ENCODE peak calls at places on chromosomes 2 and 18, in four cellular contexts. D is lower lobe of right lung, J is SK-N-SH, N is astrocyte of the spinal cord. C is an unnamed sample.

GRCh38 chr2:186925514-186925913 is 76.5 kb upstream of the ZSWIM2 start:
- DNase-seq in D (no peak), N (no peak), J (no peak), C (no peak)

GRCh38 chr2:130985831-130986649 is 107.2 kb downstream of the FAM168B start:
- DNase-seq in D (no peak), N (no peak), J (no peak), C (no peak)

GRCh38 chr18:75334869-75335268 is 92.6 kb downstream of the SMIM21 start:
- DNase-seq in D (no peak), N (no peak), J (no peak), C (no peak)

GRCh38 chr2:128318776-128319456 is at the start of gene HS6ST1:
- DNase-seq in D (peak; percentile 89), N (peak; percentile 73), J (peak; percentile 98), C (peak; percentile 94)

GRCh38 chr2:141058552-141058951 is 1072.3 kb downstream of the LRP1B start:
- DNase-seq in D (no peak), N (no peak), J (no peak), C (no peak)

GRCh38 chr18:55483472-55483871 is 104.5 kb downstream of the TCF4 start:
- DNase-seq in N (no peak), D (no peak), J (no peak), C (no peak)

GRCh38 chr2:47357475-47357874 is 45.5 kb upstream of the MSH2 start:
- DNase-seq in N (peak; percentile 79), D (no peak), J (no peak), C (no peak)

GRCh38 chr18:1133541-1133940 is 228.9 kb downstream of the ADCYAP1 start:
- DNase-seq in N (no peak), D (no peak), J (no peak), C (no peak)

GRCh38 chr2:98897746-98898145 is 38.3 kb downstream of the CRACDL start:
- DNase-seq in J (no peak), N (no peak), D (no peak), C (no peak)

GRCh38 chr2:135052042-135052876 is at the start of gene RAB3GAP1:
- DNase-seq in J (peak; percentile 90), D (peak; percentile 87), N (peak; percentile 90), C (no peak)

GRCh38 chr2:8479298-8479697 is 202.6 kb upstream of the ID2 start:
- DNase-seq in J (peak; percentile 79), D (no peak), N (no peak), C (no peak)

GRCh38 chr2:177622516-177622915 is 229.9 kb downstream of the AGPS start:
- DNase-seq in D (no peak), J (no peak), N (no peak), C (no peak)

GRCh38 chr2:148391324-148391723 is 253.2 kb upstream of the EPC2 start:
- DNase-seq in D (no peak), J (no peak), N (peak; percentile 30), C (no peak)

GRCh38 chr2:222795671-222796357 is 65.0 kb upstream of the ACSL3 start:
- DNase-seq in N (no peak), D (no peak), J (no peak), C (no peak)

GRCh38 chr2:20667531-20668401 is 822 bp downstream of the GDF7 start:
- DNase-seq in N (no peak), J (peak; percentile 47), D (peak; percentile 41), C (no peak)

GRCh38 chr2:150274108-150274507 is 213.4 kb downstream of the RND3 start:
- DNase-seq in J (no peak), D (no peak), N (no peak), C (no peak)

GRCh38 chr2:95382128-95382645 is 20.3 kb upstream of the FAHD2A start:
- DNase-seq in N (no peak), J (no peak), D (no peak), C (no peak)

GRCh38 chr2:181426687-181427086 is 30.5 kb upstream of the ITGA4 start:
- DNase-seq in N (no peak), D (no peak), J (no peak), C (no peak)

GRCh38 chr18:10437837-10438236 is 16.6 kb upstream of the APCDD1 start:
- DNase-seq in N (no peak), J (no peak), D (no peak), C (no peak)

GRCh38 chr2:162581931-162582330 is 238.0 kb downstream of the GCA start:
- DNase-seq in N (no peak), J (no peak), D (no peak), C (no peak)

GRCh38 chr2:44171018-44171417 is 2.3 kb downstream of the PPM1B start:
- DNase-seq in D (no peak), N (peak; percentile 56), J (no peak), C (no peak)

GRCh38 chr2:37599688-37600525 is 71.5 kb downstream of the CDC42EP3 start:
- DNase-seq in D (peak; percentile 47), N (no peak), J (no peak), C (no peak)

GRCh38 chr2:86305195-86305975 is 32.0 kb downstream of the REEP1 start:
- DNase-seq in D (no peak), N (no peak), J (no peak), C (no peak)

GRCh38 chr2:176454893-176455810 is 185.9 kb downstream of the MTX2 start:
- DNase-seq in D (peak; percentile 78), J (peak; percentile 64), N (peak; percentile 74), C (no peak)

GRCh38 chr2:169478339-169478738 is 955 bp upstream of the BBS5 start:
- DNase-seq in N (no peak), J (no peak), D (peak; percentile 50), C (no peak)

GRCh38 chr2:28982381-28982950 is 1.4 kb downstream of the TOGARAM2 start:
- DNase-seq in J (peak; percentile 61), D (no peak), N (no peak), C (no peak)

GRCh38 chr2:241924909-241925250 is 55.4 kb downstream of the RTP5 start:
- DNase-seq in J (no peak), D (peak; percentile 33), N (no peak), C (no peak)

GRCh38 chr2:46368416-46368815 is 71.2 kb downstream of the EPAS1 start:
- DNase-seq in D (no peak), N (no peak), J (no peak), C (no peak)

GRCh38 chr2:176234216-176234615 is 35.0 kb upstream of the MTX2 start:
- DNase-seq in D (no peak), J (no peak), N (peak; percentile 11), C (no peak)

GRCh38 chr18:38718365-38718901 is 1152.8 kb upstream of the CELF4 start:
- DNase-seq in N (no peak), D (peak; percentile 32), J (no peak), C (peak; percentile 92)

GRCh38 chr18:66222174-66222573 is 381.7 kb downstream of the CDH19 start:
- DNase-seq in N (no peak), D (no peak), J (no peak), C (no peak)

GRCh38 chr18:13310286-13310685 is 91.7 kb downstream of the LDLRAD4 start:
- DNase-seq in N (no peak), J (no peak), D (no peak), C (no peak)

GRCh38 chr2:64214281-64215115 is 70.3 kb upstream of the PELI1 start:
- DNase-seq in J (no peak), D (no peak), N (peak; percentile 32), C (no peak)

GRCh38 chr18:28729321-28729720 is 552.4 kb upstream of the CDH2 start:
- DNase-seq in J (no peak), D (no peak), N (peak; percentile 58), C (no peak)

GRCh38 chr2:68951899-68952298 is 794 bp downstream of the GKN2 start:
- DNase-seq in N (no peak), D (no peak), J (no peak), C (no peak)

GRCh38 chr18:68152770-68153169 is 562.1 kb downstream of the TMX3 start:
- DNase-seq in N (no peak), D (no peak), J (no peak), C (peak; percentile 39)

C was measured in chondrocyte.